ENCODE peak calls at places on chromosome 17, in six cellular contexts. O, A, P, Q, W and C are unnamed samples.

GRCh38 chr17:12580640-12581039 is 85.0 kb upstream of the MYOCD start:
- ATAC-seq in O (no peak), A (no peak), P (no peak), Q (peak), W (no peak), C (no peak)

GRCh38 chr17:19546289-19547065 is 12.8 kb downstream of the SLC47A1 start:
- ATAC-seq in O (no peak), A (no peak), P (no peak), Q (peak), W (no peak), C (no peak)

GRCh38 chr17:63249256-63250006 is 196.7 kb downstream of the CYB561 start:
- ATAC-seq in O (no peak), A (no peak), P (no peak), Q (peak), W (no peak), C (no peak)

GRCh38 chr17:27323538-27324212 is 29.8 kb downstream of the WSB1 start:
- ATAC-seq in O (peak), A (peak), P (no peak), Q (peak), W (no peak), C (no peak)

GRCh38 chr17:79702071-79702470 is 28.7 kb upstream of the ENPP7 start:
- ATAC-seq in O (no peak), A (no peak), P (no peak), Q (no peak), W (no peak), C (no peak)

GRCh38 chr17:59601130-59601529 is 18.6 kb upstream of the CLTC start:
- ATAC-seq in O (no peak), A (no peak), P (no peak), Q (no peak), W (peak), C (peak)

GRCh38 chr17:65039349-65039988 is 17.1 kb downstream of the GNA13 start:
- ATAC-seq in O (no peak), A (peak), P (peak), Q (peak), W (peak), C (peak)

GRCh38 chr17:4937553-4937952 is 2.3 kb downstream of the SLC25A11 start:
- ATAC-seq in O (no peak), A (no peak), P (no peak), Q (no peak), W (no peak), C (no peak)

GRCh38 chr17:51472670-51473069 is 212.3 kb downstream of the UTP18 start:
- ATAC-seq in O (no peak), A (no peak), P (no peak), Q (peak), W (no peak), C (no peak)

GRCh38 chr17:73279704-73280103 is 18.0 kb upstream of the CPSF4L start:
- ATAC-seq in O (peak), A (no peak), P (no peak), Q (no peak), W (no peak), C (no peak)

GRCh38 chr17:27741971-27742370 is 58.4 kb downstream of the NOS2 start:
- ATAC-seq in O (no peak), A (no peak), P (no peak), Q (no peak), W (no peak), C (no peak)

GRCh38 chr17:55601874-55602364 is 90.7 kb upstream of the SMIM36 start:
- ATAC-seq in O (no peak), A (peak), P (no peak), Q (peak), W (peak), C (peak)